ENCODE peak calls at places on chromosomes 7 and 10, in ten cellular contexts. M, D, T, X, V, N, L, K, A and P are unnamed samples. For H3K27me3, the result is how much of the 10 kb centered on the place peaks cover.

GRCh38 chr10:93993782-93994668 is at the start of gene PLCE1:
- DNase-seq in L (peak), M (peak), X (peak), V (no peak), N (no peak), D (peak), A (no peak), K (no peak), T (peak), P (no peak)

GRCh38 chr7:123125231-123125630 is 74.5 kb downstream of the SLC13A1 start:
- DNase-seq in K (no peak), N (no peak), D (no peak), T (no peak), V (no peak), M (no peak), X (no peak), A (no peak), L (no peak), P (no peak)

GRCh38 chr10:71770255-71770654 is 3.1 kb downstream of the VSIR start:
- DNase-seq in K (no peak), N (no peak), M (no peak), V (peak), L (no peak), X (no peak), T (no peak), A (no peak), D (no peak), P (no peak)

GRCh38 chr7:132113536-132114409 is 462.5 kb downstream of the PLXNA4 start:
- DNase-seq in D (no peak), A (no peak), N (no peak), T (no peak), V (no peak), M (no peak), L (no peak), X (no peak), K (no peak), P (no peak)

GRCh38 chr10:25017247-25017590 is 807 bp downstream of the THNSL1 start:
- DNase-seq in L (no peak), X (peak), A (no peak), K (peak), D (no peak), N (no peak), T (no peak), V (peak), M (peak), P (no peak)

GRCh38 chr7:131346885-131347592 is 19.4 kb downstream of the MKLN1 start:
- DNase-seq in K (no peak), N (no peak), M (no peak), L (no peak), T (no peak), X (peak), A (no peak), D (no peak), V (no peak), P (no peak)

GRCh38 chr10:4543943-4544540 is 282.0 kb upstream of the AKR1E2 start:
- DNase-seq in V (no peak), K (no peak), N (no peak), M (no peak), L (no peak), A (no peak), T (no peak), D (no peak), X (no peak), P (no peak)

GRCh38 chr10:11189581-11190376 is 172.1 kb downstream of the CELF2 start:
- DNase-seq in L (no peak), K (no peak), V (no peak), D (no peak), A (no peak), T (no peak), M (peak), N (no peak), X (peak), P (no peak)

GRCh38 chr10:103776878-103777591 is 78.3 kb downstream of the SH3PXD2A start:
- DNase-seq in L (peak), T (no peak), K (no peak), D (peak), V (no peak), N (no peak), X (no peak), M (no peak), A (no peak), P (no peak)

GRCh38 chr7:96414931-96415292 is 93.0 kb upstream of the SLC25A13 start:
- DNase-seq in T (no peak), M (peak), D (no peak), N (no peak), K (peak), X (peak), V (peak), A (no peak), L (no peak), P (no peak)

GRCh38 chr10:90087197-90088007 is 386.0 kb downstream of the KIF20B start:
- DNase-seq in A (no peak), N (no peak), T (peak), V (peak), D (no peak), X (no peak), K (no peak), L (no peak), M (no peak), P (no peak)

GRCh38 chr7:33276325-33276724 is 147.0 kb downstream of the BBS9 start:
- DNase-seq in A (no peak), L (no peak), N (no peak), T (no peak), X (no peak), D (no peak), V (no peak), M (no peak), K (no peak), P (no peak)

GRCh38 chr7:7962851-7963250 is 5.7 kb upstream of the GLCCI1 start:
- DNase-seq in A (no peak), K (no peak), L (no peak), X (no peak), N (peak), T (no peak), V (peak), M (no peak), D (no peak), P (no peak)

GRCh38 chr10:54203426-54203825 is 597.6 kb downstream of the PCDH15 start:
- DNase-seq in L (no peak), X (no peak), N (no peak), V (no peak), T (no peak), D (no peak), A (no peak), K (no peak), M (no peak), P (no peak)

GRCh38 chr10:119305860-119306513 is 98.6 kb downstream of the GRK5 start:
- DNase-seq in N (peak), D (no peak), T (peak), L (peak), M (no peak), X (no peak), K (peak), V (peak), A (peak), P (peak)

GRCh38 chr7:44158060-44158872 is 17.1 kb upstream of the MYL7 start:
- DNase-seq in L (no peak), X (no peak), N (no peak), M (no peak), T (no peak), D (no peak), K (no peak), V (no peak), A (no peak), P (no peak)

GRCh38 chr10:87935290-87936141 is 72.1 kb downstream of the PTEN start:
- DNase-seq in K (no peak), T (no peak), N (peak), X (no peak), L (no peak), V (no peak), D (no peak), A (no peak), M (no peak), P (no peak)

GRCh38 chr7:41029072-41029492 is 673.8 kb downstream of the INHBA start:
- DNase-seq in V (peak), N (peak), L (no peak), M (no peak), A (no peak), K (no peak), T (no peak), X (no peak), D (no peak), P (no peak)

GRCh38 chr7:117065585-117066150 is 112.4 kb downstream of the ST7 start:
- DNase-seq in D (no peak), T (no peak), V (no peak), L (no peak), K (no peak), A (no peak), X (no peak), N (no peak), M (no peak), P (no peak)

GRCh38 chr7:68700414-68700813 is 897.9 kb upstream of the AUTS2 start:
- DNase-seq in M (no peak), V (peak), A (no peak), K (no peak), L (no peak), N (no peak), X (no peak), D (no peak), T (no peak), P (no peak)

GRCh38 chr7:157494506-157495176 is 157.8 kb downstream of the DNAJB6 start:
- DNase-seq in T (no peak), X (no peak), K (no peak), V (no peak), M (no peak), N (no peak), A (no peak), L (peak), D (no peak), P (no peak)

GRCh38 chr7:73999664-74000420 is 28.1 kb upstream of the ELN start:
- DNase-seq in K (peak), M (no peak), T (no peak), N (peak), X (no peak), L (no peak), V (peak), A (no peak), D (no peak), P (no peak)

GRCh38 chr7:8084772-8085171 is 116.2 kb downstream of the GLCCI1 start:
- DNase-seq in N (no peak), K (no peak), X (no peak), V (no peak), L (no peak), A (no peak), T (no peak), M (no peak), D (no peak), P (no peak)

GRCh38 chr10:33661580-33662269 is 327.3 kb upstream of the NRP1 start:
- DNase-seq in V (peak), N (no peak), A (no peak), T (peak), K (peak), X (no peak), L (peak), M (no peak), D (peak), P (no peak)

GRCh38 chr7:42924223-42924877 is 7.6 kb downstream of the PSMA2 start:
- DNase-seq in L (no peak), K (no peak), T (no peak), X (no peak), D (no peak), N (no peak), A (no peak), V (no peak), M (no peak), P (no peak)
- TF ChIP-seq CTCF in L (no peak), K (no peak), T (no peak), X (no peak), D (no peak), N (no peak), A (no peak), V (no peak), M (no peak), P (no peak)

GRCh38 chr10:117762126-117762818 is 219.7 kb downstream of the EMX2 start:
- DNase-seq in M (no peak), A (no peak), T (no peak), N (no peak), D (no peak), V (no peak), X (no peak), L (no peak), K (no peak), P (no peak)

GRCh38 chr10:117768333-117769045 is 225.9 kb downstream of the EMX2 start:
- DNase-seq in D (no peak), A (no peak), X (no peak), V (no peak), L (no peak), K (no peak), N (no peak), M (no peak), T (no peak), P (no peak)

GRCh38 chr10:117762819-117763172 is 220.2 kb downstream of the EMX2 start:
- DNase-seq in V (no peak), N (no peak), X (no peak), M (no peak), A (no peak), D (no peak), L (no peak), K (no peak), T (no peak), P (no peak)

GRCh38 chr10:117759266-117759665 is 216.7 kb downstream of the EMX2 start:
- DNase-seq in T (no peak), M (no peak), L (no peak), X (no peak), N (no peak), K (no peak), A (no peak), D (no peak), V (no peak), P (no peak)

GRCh38 chr10:117763528-117763927 is 221.0 kb downstream of the EMX2 start:
- DNase-seq in K (no peak), D (no peak), L (no peak), V (no peak), M (no peak), A (no peak), X (no peak), T (no peak), N (no peak), P (no peak)
- H3K27me3 ChIP-seq in K (under half), D (under half), L (under half), V (under half), M (half or more), A (under half), X (under half), T (under half), N (under half), P (under half)

GRCh38 chr7:92655346-92655884 is 65.2 kb upstream of the FAM133B start:
- DNase-seq in X (no peak), M (no peak), K (no peak), V (no peak), T (no peak), N (no peak), A (no peak), L (no peak), D (no peak), P (no peak)
- H3K4me3 ChIP-seq in X (no peak), M (no peak), K (no peak), V (no peak), T (no peak), N (no peak), A (no peak), L (no peak), D (no peak), P (no peak)

GRCh38 chr10:12349628-12350166 is 350 bp downstream of the CAMK1D start:
- DNase-seq in V (no peak), N (no peak), M (no peak), D (no peak), X (no peak), T (no peak), L (no peak), K (no peak), A (peak), P (no peak)
- TF ChIP-seq CTCF in V (no peak), N (no peak), M (no peak), D (no peak), X (no peak), T (no peak), L (no peak), K (no peak), A (no peak), P (no peak)

GRCh38 chr7:100826546-100827329 is 585 bp downstream of the EPHB4 start:
- DNase-seq in X (peak), M (peak), N (no peak), D (no peak), L (no peak), V (peak), T (no peak), K (peak), A (no peak), P (no peak)
- H3K27me3 ChIP-seq in X (under half), M (under half), N (under half), D (under half), L (under half), V (under half), T (under half), K (under half), A (under half), P (under half)